ENCODE peak calls at places on chromosome 4, in five cellular contexts. Y, C, B, M and Q are unnamed samples.

GRCh38 chr4:37717575-37717974 is 31.4 kb upstream of the RELL1 start:
- DNase-seq in Y (peak; percentile 65), C (no peak), B (no peak), M (no peak), Q (peak; percentile 15)

GRCh38 chr4:83793481-83793880 is 257.6 kb downstream of the GPAT3 start:
- DNase-seq in Y (no peak), C (no peak), B (no peak), M (no peak), Q (no peak)

GRCh38 chr4:158094413-158095110 is 78.3 kb downstream of the GASK1B start:
- DNase-seq in Y (peak; percentile 45), C (no peak), B (no peak), M (no peak), Q (no peak)

GRCh38 chr4:151227731-151228130 is 49.2 kb upstream of the PRSS48 start:
- DNase-seq in Y (peak; percentile 98), C (no peak), B (peak; percentile 82), M (no peak), Q (no peak)

GRCh38 chr4:2961411-2962098 is 1.7 kb downstream of the NOP14 start:
- DNase-seq in Y (no peak), C (no peak), B (no peak), M (no peak), Q (peak; percentile 40)

GRCh38 chr4:31366041-31366440 is 645.9 kb downstream of the PCDH7 start:
- DNase-seq in Y (peak; percentile 20), C (no peak), B (no peak), M (no peak), Q (no peak)

GRCh38 chr4:53951414-53951813 is 113.0 kb downstream of the CHIC2 start:
- DNase-seq in Y (no peak), C (no peak), B (no peak), M (no peak), Q (no peak)

GRCh38 chr4:1856920-1857699 is 1.2 kb upstream of the LETM1 start:
- DNase-seq in Y (peak; percentile 41), C (no peak), B (peak; percentile 82), M (peak; percentile 35), Q (no peak)

GRCh38 chr4:145694929-145695328 is 15.0 kb downstream of the C4orf51 start:
- DNase-seq in Y (no peak), C (no peak), B (no peak), M (no peak), Q (peak; percentile 18)

GRCh38 chr4:113950207-113950606 is 29.2 kb downstream of the ARSJ start:
- DNase-seq in Y (no peak), C (no peak), B (no peak), M (peak; percentile 10), Q (no peak)

GRCh38 chr4:111230265-111230664 is 607.4 kb upstream of the PITX2 start:
- DNase-seq in Y (no peak), C (no peak), B (no peak), M (no peak), Q (no peak)

GRCh38 chr4:108881190-108881589 is 118.3 kb upstream of the ETNPPL start:
- DNase-seq in Y (peak; percentile 52), C (no peak), B (no peak), M (no peak), Q (peak; percentile 93)

GRCh38 chr4:67779631-67780030 is 25.4 kb upstream of the GNRHR start:
- DNase-seq in Y (no peak), C (no peak), B (no peak), M (no peak), Q (peak; percentile 4)

GRCh38 chr4:86543560-86544312 is 50.4 kb upstream of the PTPN13 start:
- DNase-seq in Y (peak; percentile 24), C (no peak), B (no peak), M (no peak), Q (peak; percentile 60)

GRCh38 chr4:154779362-154779947 is 1.6 kb upstream of the RBM46 start:
- DNase-seq in Y (peak; percentile 63), C (no peak), B (no peak), M (peak; percentile 52), Q (peak; percentile 46)

GRCh38 chr4:74671074-74671698 is 123.1 kb downstream of the BTC start:
- DNase-seq in Y (peak; percentile 88), C (peak; percentile 59), B (no peak), M (peak; percentile 67), Q (peak; percentile 60)

GRCh38 chr4:147633113-147633512 is 15.9 kb downstream of the TMEM184C start:
- DNase-seq in Y (no peak), C (no peak), B (no peak), M (no peak), Q (no peak)

GRCh38 chr4:181650033-181650825 is 593.0 kb upstream of the TENM3 start:
- DNase-seq in Y (peak; percentile 26), C (no peak), B (no peak), M (no peak), Q (no peak)

GRCh38 chr4:2534904-2535385 is 1.5 kb upstream of the FAM193A start:
- DNase-seq in Y (no peak), C (no peak), B (no peak), M (no peak), Q (no peak)

GRCh38 chr4:26150948-26151347 is 169.9 kb upstream of the RBPJ start:
- DNase-seq in Y (peak; percentile 28), C (no peak), B (no peak), M (no peak), Q (no peak)

GRCh38 chr4:53706422-53707032 is 115.2 kb upstream of the LNX1 start:
- DNase-seq in Y (peak; percentile 86), C (no peak), B (no peak), M (peak; percentile 73), Q (peak; percentile 21)

GRCh38 chr4:743463-744211 is 38.0 kb downstream of the PCGF3 start:
- DNase-seq in Y (no peak), C (no peak), B (no peak), M (no peak), Q (peak; percentile 53)

GRCh38 chr4:92050875-92051274 is 252.9 kb upstream of the GRID2 start:
- DNase-seq in Y (no peak), C (no peak), B (no peak), M (no peak), Q (no peak)

GRCh38 chr4:39664828-39665731 is 26.4 kb upstream of the SMIM14 start:
- DNase-seq in Y (peak; percentile 21), C (no peak), B (no peak), M (no peak), Q (no peak)

GRCh38 chr4:138390286-138390685 is 148.1 kb upstream of the SLC7A11 start:
- DNase-seq in Y (peak; percentile 17), C (no peak), B (no peak), M (no peak), Q (no peak)

GRCh38 chr4:97016186-97016945 is 1126.9 kb downstream of the STPG2 start:
- DNase-seq in Y (no peak), C (no peak), B (no peak), M (no peak), Q (no peak)

GRCh38 chr4:94548571-94548970 is 96.8 kb downstream of the PDLIM5 start:
- DNase-seq in Y (peak; percentile 92), C (no peak), B (no peak), M (peak; percentile 38), Q (peak; percentile 57)

GRCh38 chr4:169243808-169244207 is 26.9 kb downstream of the SH3RF1 start:
- DNase-seq in Y (peak; percentile 79), C (no peak), B (no peak), M (no peak), Q (peak; percentile 33)

GRCh38 chr4:102521570-102522553 is 20.7 kb downstream of the NFKB1 start:
- DNase-seq in Y (no peak), C (no peak), B (no peak), M (no peak), Q (no peak)

GRCh38 chr4:3532714-3533336 is 603 bp upstream of the LRPAP1 start:
- DNase-seq in Y (no peak), C (no peak), B (peak; percentile 74), M (no peak), Q (peak; percentile 17)

GRCh38 chr4:175298119-175298518 is 380.0 kb downstream of the ADAM29 start:
- DNase-seq in Y (no peak), C (no peak), B (no peak), M (no peak), Q (peak; percentile 22)

GRCh38 chr4:33998204-33998603 is 2246.1 kb downstream of the ARAP2 start:
- DNase-seq in Y (no peak), C (no peak), B (no peak), M (no peak), Q (no peak)

GRCh38 chr4:7911044-7911578 is 28.6 kb downstream of the AFAP1 start:
- DNase-seq in Y (peak; percentile 79), C (no peak), B (no peak), M (peak; percentile 89), Q (no peak)

GRCh38 chr4:5773271-5773555 is 62.2 kb downstream of the EVC start:
- DNase-seq in Y (no peak), C (no peak), B (no peak), M (no peak), Q (no peak)

GRCh38 chr4:106017975-106018374 is 122.7 kb downstream of the NPNT start:
- DNase-seq in Y (no peak), C (no peak), B (no peak), M (no peak), Q (no peak)

GRCh38 chr4:77232653-77233052 is 75.6 kb downstream of the CCNG2 start:
- DNase-seq in Y (no peak), C (no peak), B (no peak), M (no peak), Q (no peak)

GRCh38 chr4:49221209-49221608 is 235.1 kb downstream of the CWH43 start:
- DNase-seq in Y (no peak), C (no peak), B (no peak), M (no peak), Q (no peak)